ENCODE peak calls at places on chromosomes 2 and 18, in eight cellular contexts. N, P, J, S, G, X, Q and Y are unnamed samples.
A peak's percentile ranks its signal among the peaks of the same experiment; 100 is the strongest.

GRCh38 chr2:72963423-72964145 is 46.3 kb downstream of the EMX1 start:
- DNase-seq in Q (no peak), X (no peak), J (no peak), G (no peak), S (no peak), P (no peak), N (no peak), Y (no peak)

GRCh38 chr18:36672437-36673344 is 156.1 kb downstream of the TPGS2 start:
- DNase-seq in J (no peak), X (no peak), Q (no peak), S (no peak), N (no peak), G (peak; percentile 45), P (peak; percentile 61), Y (peak; percentile 75)

GRCh38 chr2:130338793-130339345 is 3.8 kb upstream of the IMP4 start:
- DNase-seq in S (no peak), G (no peak), P (no peak), J (no peak), X (no peak), Q (no peak), N (no peak), Y (no peak)

GRCh38 chr2:72630767-72631166 is 195.1 kb downstream of the EXOC6B start:
- DNase-seq in Q (no peak), S (no peak), P (no peak), X (no peak), N (no peak), G (peak; percentile 16), J (no peak), Y (peak; percentile 46)

GRCh38 chr2:50729306-50730105 is 302.4 kb downstream of the NRXN1 start:
- DNase-seq in J (no peak), Q (no peak), N (no peak), X (no peak), G (no peak), S (no peak), P (no peak), Y (no peak)

GRCh38 chr2:241797441-241798080 is 11.4 kb upstream of the NEU4 start:
- DNase-seq in S (no peak), P (peak; percentile 33), X (no peak), N (no peak), G (no peak), J (no peak), Q (no peak), Y (no peak)

GRCh38 chr2:10873790-10874437 is 37.8 kb upstream of the KCNF1 start:
- DNase-seq in S (no peak), P (no peak), J (no peak), G (peak; percentile 41), N (no peak), X (no peak), Q (no peak), Y (peak; percentile 48)

GRCh38 chr2:98087447-98088065 is 589 bp downstream of the VWA3B start:
- DNase-seq in S (no peak), J (no peak), G (peak; percentile 3), P (no peak), X (no peak), N (no peak), Q (no peak), Y (peak; percentile 4)

GRCh38 chr18:31268985-31269406 is 49.0 kb upstream of the DSG1 start:
- DNase-seq in J (no peak), X (no peak), P (no peak), Q (no peak), G (no peak), N (no peak), S (no peak), Y (no peak)

GRCh38 chr18:70931942-70932814 is 643.3 kb downstream of the SOCS6 start:
- DNase-seq in N (no peak), Q (no peak), J (peak; percentile 28), X (no peak), G (peak; percentile 9), P (no peak), S (peak; percentile 57), Y (no peak)

GRCh38 chr2:71423817-71424420 is 29.4 kb upstream of the DYSF start:
- DNase-seq in Q (no peak), S (no peak), N (no peak), X (no peak), P (no peak), G (no peak), J (peak; percentile 11), Y (no peak)

GRCh38 chr18:23038712-23039111 is 96.6 kb upstream of the CABLES1 start:
- DNase-seq in N (no peak), J (no peak), P (no peak), S (no peak), X (no peak), Q (peak; percentile 3), G (peak; percentile 87), Y (peak; percentile 94)

GRCh38 chr2:46229134-46230063 is 67.8 kb upstream of the EPAS1 start:
- DNase-seq in S (no peak), N (no peak), P (no peak), X (no peak), J (no peak), Q (no peak), G (peak; percentile 60), Y (no peak)

GRCh38 chr2:145012214-145012670 is 492.3 kb upstream of the ZEB2 start:
- DNase-seq in N (no peak), X (no peak), P (no peak), S (no peak), G (peak; percentile 43), J (no peak), Q (no peak), Y (peak; percentile 76)

GRCh38 chr2:157418215-157418614 is 25.7 kb downstream of the CYTIP start:
- DNase-seq in N (no peak), J (no peak), Q (no peak), S (no peak), G (no peak), X (no peak), P (no peak), Y (no peak)

GRCh38 chr2:3667151-3667631 is 9.2 kb downstream of the ALLC start:
- DNase-seq in P (no peak), J (no peak), S (peak; percentile 46), Q (no peak), G (no peak), N (no peak), X (no peak), Y (no peak)

GRCh38 chr2:69559696-69560482 is 83.7 kb downstream of the AAK1 start:
- DNase-seq in P (no peak), X (no peak), N (no peak), J (peak; percentile 63), G (peak; percentile 62), Q (no peak), S (peak; percentile 20), Y (peak; percentile 68)

GRCh38 chr2:63477686-63478085 is 110.6 kb downstream of the WDPCP start:
- DNase-seq in X (no peak), S (no peak), G (no peak), Q (no peak), N (no peak), J (no peak), P (no peak), Y (no peak)

GRCh38 chr2:121398853-121399252 is 113.9 kb upstream of the TFCP2L1 start:
- DNase-seq in S (no peak), X (no peak), G (no peak), N (no peak), J (no peak), Q (no peak), P (no peak), Y (no peak)

GRCh38 chr2:122191331-122191730 is 435.9 kb downstream of the TSN start:
- DNase-seq in G (peak; percentile 53), N (no peak), J (peak; percentile 29), P (no peak), Q (no peak), S (peak; percentile 1), X (no peak), Y (peak; percentile 28)

GRCh38 chr2:191231995-191232394 is 13.2 kb upstream of the MYO1B start:
- DNase-seq in X (no peak), G (peak; percentile 68), Q (no peak), J (no peak), N (no peak), S (no peak), P (no peak), Y (peak; percentile 71)

GRCh38 chr18:45155526-45155925 is 459.8 kb upstream of the SLC14A2 start:
- DNase-seq in X (no peak), J (no peak), G (no peak), Q (no peak), P (no peak), S (no peak), N (no peak), Y (no peak)

GRCh38 chr18:48663931-48664847 is 125.4 kb downstream of the CTIF start:
- DNase-seq in Q (no peak), G (peak; percentile 23), J (peak; percentile 66), N (peak; percentile 27), S (peak; percentile 58), X (peak; percentile 22), P (peak; percentile 77), Y (peak; percentile 59)

GRCh38 chr2:191020742-191021381 is 6.9 kb upstream of the STAT1 start:
- DNase-seq in S (no peak), X (no peak), P (no peak), Q (peak; percentile 24), N (no peak), G (peak; percentile 71), J (peak; percentile 29), Y (peak; percentile 91)

GRCh38 chr2:182716665-182716990 is 571 bp downstream of the DNAJC10 start:
- DNase-seq in N (no peak), G (no peak), X (no peak), Q (no peak), S (no peak), P (no peak), J (no peak), Y (no peak)

GRCh38 chr18:73848656-73849055 is 299.0 kb downstream of the FBXO15 start:
- DNase-seq in P (no peak), Q (peak; percentile 32), N (no peak), J (no peak), X (no peak), G (peak; percentile 73), S (no peak), Y (peak; percentile 91)

GRCh38 chr2:11161747-11162146 is 6.5 kb downstream of the SLC66A3 start:
- DNase-seq in S (no peak), G (no peak), X (no peak), P (no peak), J (no peak), Q (no peak), N (no peak), Y (no peak)

GRCh38 chr2:3776311-3776710 is 72.9 kb downstream of the DCDC2C start:
- DNase-seq in Q (no peak), N (no peak), S (no peak), G (no peak), J (no peak), P (no peak), X (no peak), Y (no peak)